ENCODE peak calls at places on chromosomes 4 and X, in six cellular contexts. G, I, C, O, W and Y are unnamed samples.

GRCh38 chr4:113603926-113604325 is 157.6 kb downstream of the CAMK2D start:
- DNase-seq in G (no peak), I (no peak), C (peak; percentile 11), O (no peak), W (no peak), Y (no peak)

GRCh38 chr4:180059216-180059881 is 2183.9 kb upstream of the TENM3 start:
- DNase-seq in G (no peak), I (no peak), C (no peak), O (no peak), W (no peak), Y (peak; percentile 55)

GRCh38 chr4:159926871-159927270 is 824.0 kb downstream of the RAPGEF2 start:
- DNase-seq in G (no peak), I (no peak), C (no peak), O (no peak), W (peak; percentile 10), Y (no peak)

GRCh38 chr4:80711956-80712355 is 318.6 kb upstream of the BMP3 start:
- DNase-seq in G (no peak), I (no peak), C (no peak), O (no peak), W (no peak), Y (no peak)

GRCh38 chr4:78622253-78622979 is 70.8 kb downstream of the ANXA3 start:
- DNase-seq in G (peak; percentile 63), I (peak; percentile 29), C (peak; percentile 65), O (no peak), W (no peak), Y (no peak)

GRCh38 chrX:144586756-144587155 is 660.5 kb upstream of the SPANXN1 start:
- DNase-seq in G (no peak), I (no peak), C (no peak), O (no peak), W (no peak), Y (no peak)

GRCh38 chrX:57918750-57919436 is 8.6 kb upstream of the ZXDA start:
- DNase-seq in G (no peak), I (peak; percentile 5), C (peak; percentile 30), O (no peak), W (peak; percentile 26), Y (peak; percentile 39)

GRCh38 chrX:103157511-103158316 is 57.2 kb upstream of the BEX4 start:
- DNase-seq in G (peak; percentile 31), I (peak; percentile 6), C (peak; percentile 58), O (no peak), W (no peak), Y (peak; percentile 38)

GRCh38 chrX:136896121-136896914 is 15.8 kb upstream of the RBMX start:
- DNase-seq in G (peak; percentile 27), I (no peak), C (no peak), O (no peak), W (no peak), Y (no peak)

GRCh38 chrX:83916525-83916924 is 55.6 kb downstream of the CYLC1 start:
- DNase-seq in G (peak; percentile 6), I (no peak), C (no peak), O (no peak), W (no peak), Y (peak; percentile 39)

GRCh38 chr4:1379801-1380331 is 26.4 kb downstream of the NKX1-1 start:
- DNase-seq in G (no peak), I (no peak), C (no peak), O (no peak), W (no peak), Y (no peak)

GRCh38 chr4:137998666-137999429 is 243.3 kb downstream of the SLC7A11 start:
- DNase-seq in G (no peak), I (no peak), C (no peak), O (no peak), W (no peak), Y (no peak)

GRCh38 chr4:25020240-25020639 is 10.5 kb downstream of the LGI2 start:
- DNase-seq in G (no peak), I (no peak), C (no peak), O (no peak), W (no peak), Y (no peak)

GRCh38 chr4:8602686-8603430 is 10.3 kb downstream of the CPZ start:
- DNase-seq in G (no peak), I (no peak), C (no peak), O (no peak), W (no peak), Y (no peak)

GRCh38 chrX:7091923-7092322 is 55.6 kb upstream of the STS start:
- DNase-seq in G (no peak), I (no peak), C (no peak), O (no peak), W (no peak), Y (no peak)

GRCh38 chrX:7093305-7093704 is 54.2 kb upstream of the STS start:
- DNase-seq in G (no peak), I (no peak), C (no peak), O (no peak), W (no peak), Y (no peak)

GRCh38 chrX:7088968-7089615 is 58.4 kb upstream of the STS start:
- DNase-seq in G (no peak), I (no peak), C (no peak), O (no peak), W (no peak), Y (peak; percentile 57)

GRCh38 chrX:7086384-7086783 is 61.1 kb upstream of the STS start:
- DNase-seq in G (no peak), I (no peak), C (no peak), O (no peak), W (no peak), Y (no peak)

DNA sequence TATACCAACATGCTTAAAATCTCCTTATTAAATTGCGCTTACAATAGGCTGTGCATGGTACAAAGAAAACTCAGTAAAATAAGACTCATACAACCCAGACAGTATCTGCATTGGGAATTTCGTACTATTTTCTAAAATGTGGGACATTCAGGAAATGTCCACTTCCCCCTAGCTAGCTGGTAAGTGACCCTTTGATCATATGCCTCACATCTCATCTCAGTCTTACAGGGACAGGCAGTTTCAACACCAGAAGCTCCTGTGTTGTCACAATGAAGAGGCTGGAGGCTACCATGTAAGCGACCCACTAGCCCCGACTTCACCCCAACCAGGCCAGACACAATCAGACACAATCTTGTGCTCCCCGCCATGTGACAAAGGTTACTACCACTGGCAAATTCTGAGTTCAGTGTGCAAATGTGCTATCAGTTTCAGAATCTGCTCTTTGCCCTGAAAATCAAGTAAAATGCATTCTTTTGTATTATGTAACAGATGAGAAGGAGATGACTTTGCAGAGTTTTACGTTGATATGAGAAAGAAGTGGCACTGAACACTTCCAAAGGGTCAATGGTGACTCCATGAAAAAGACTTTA is 56.9 kb upstream of the STS start:
- DNase-seq in G (no peak), I (peak; percentile 58), C (peak; percentile 28), O (no peak), W (no peak), Y (no peak)
- H3K4me1 ChIP-seq in G (no peaks in the 10 kb centered on the region), I (peaks cover 12% of the 10 kb centered on the region), C (peaks cover 4% of the 10 kb centered on the region), O (peaks cover 4% of the 10 kb centered on the region), W (no peaks in the 10 kb centered on the region), Y (peaks cover 3% of the 10 kb centered on the region)

DNA sequence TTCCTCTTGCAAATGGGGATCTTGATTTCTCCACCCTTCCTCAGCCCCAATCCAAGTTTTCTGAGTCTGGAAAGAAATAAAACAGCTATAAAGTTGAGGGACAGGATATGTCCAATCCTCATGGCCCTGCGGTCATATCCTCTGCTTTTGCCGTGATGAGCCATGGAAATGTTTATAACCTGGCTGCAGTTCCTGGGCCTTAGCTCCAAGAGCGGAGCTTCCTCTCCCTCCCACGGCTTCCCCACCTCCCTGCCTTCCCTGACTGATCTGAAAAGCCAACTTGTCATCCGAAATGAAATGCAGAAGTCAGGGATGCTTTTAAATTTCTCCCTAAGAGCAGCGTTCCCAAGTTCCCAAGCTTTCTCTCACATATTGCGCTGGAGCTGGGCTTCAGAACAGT is 221.5 kb upstream of the SFRP2 start:
- DNase-seq in G (no peak), I (no peak), C (no peak), O (no peak), W (no peak), Y (no peak)
- TF ChIP-seq POLR2AphosphoS5 in G (no peak), I (no peak), C (no peak), O (no peak), W (no peak), Y (no peak)

GRCh38 chr4:108170729-108171540 is 2.2 kb upstream of the LEF1 start:
- DNase-seq in G (peak; percentile 16), I (no peak), C (peak; percentile 12), O (no peak), W (no peak), Y (peak; percentile 76)
- TF ChIP-seq EZH2 in G (no peak), I (no peak), C (peak; percentile 72), O (no peak), W (no peak), Y (no peak)

GRCh38 chr4:7027913-7028312 is 15.3 kb upstream of the TADA2B start:
- DNase-seq in G (no peak), I (no peak), C (no peak), O (no peak), W (no peak), Y (no peak)
- H3K4me1 ChIP-seq in G (peaks cover 19% of the 10 kb centered on the region), I (peaks cover 13% of the 10 kb centered on the region), C (no peaks in the 10 kb centered on the region), O (no peaks in the 10 kb centered on the region), W (peaks cover 3% of the 10 kb centered on the region), Y (no peaks in the 10 kb centered on the region)

GRCh38 chr4:183411291-183411861 is 33.1 kb upstream of the CDKN2AIP start:
- DNase-seq in G (no peak), I (no peak), C (no peak), O (no peak), W (no peak), Y (no peak)
- TF ChIP-seq POLR2AphosphoS5 in G (no peak), I (no peak), C (no peak), O (no peak), W (no peak), Y (no peak)

DNA sequence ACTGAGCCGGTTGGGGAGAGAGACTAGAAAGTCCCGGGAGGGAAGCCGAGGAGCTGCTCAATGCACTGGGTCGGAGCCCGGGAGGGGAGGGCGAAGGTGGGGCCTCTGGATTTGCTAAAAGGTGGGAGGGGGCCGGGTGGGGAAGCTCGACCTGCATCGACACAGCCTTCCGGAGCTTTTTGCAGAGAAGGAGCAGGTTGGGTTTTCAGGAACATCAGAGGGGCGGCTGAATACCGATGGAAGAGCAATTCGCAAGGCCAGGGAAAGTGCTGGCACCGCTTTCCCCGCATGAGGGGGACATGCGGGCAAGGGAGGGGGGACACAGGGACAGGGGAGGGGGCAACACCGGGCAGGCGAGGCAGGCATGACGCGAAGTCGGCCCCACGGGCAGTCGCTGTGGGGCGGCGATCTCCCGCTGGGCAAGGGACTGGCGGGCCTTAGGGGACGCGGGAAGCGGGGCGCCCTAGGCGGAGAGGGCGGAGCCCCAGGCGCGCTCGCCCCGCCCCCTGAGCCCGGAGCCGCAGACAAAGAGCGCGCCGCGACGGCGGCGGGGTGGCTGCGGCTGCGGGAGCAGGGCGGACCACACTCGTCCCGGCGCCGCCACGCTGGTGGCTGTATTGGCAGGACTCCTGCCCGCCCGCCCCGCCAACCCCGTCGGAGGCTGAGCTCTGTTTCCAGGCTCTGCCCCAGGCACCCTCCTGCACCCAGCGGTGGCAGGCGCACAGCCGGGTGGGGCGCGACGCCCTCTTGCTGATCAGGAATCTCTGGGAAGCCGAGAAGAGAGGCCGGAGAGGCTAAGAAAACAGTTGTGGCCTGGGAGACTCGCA is 11.6 kb downstream of the PDZD4 start:
- DNase-seq in G (peak; percentile 91), I (no peak), C (peak; percentile 23), O (no peak), W (no peak), Y (peak; percentile 68)
- TF ChIP-seq EZH2 in G (no peak), I (no peak), C (no peak), O (no peak), W (no peak), Y (no peak)